ENCODE peak calls at places on chromosomes 2 and 18, in seven cellular contexts. M is tibial nerve, I is IMR-90, W is HL-60, F is mesendoderm, B is sigmoid colon, K is heart left ventricle. X is an unnamed sample.

GRCh38 chr18:76874643-76875389 is 52.5 kb downstream of the ZNF236 start:
- DNase-seq in M (no peak), I (no peak), W (no peak), F (peak; percentile 68), B (no peak), K (no peak), X (no peak)

GRCh38 chr2:201931955-201932354 is 101.7 kb upstream of the FZD7 start:
- DNase-seq in M (no peak), I (peak; percentile 28), W (no peak), F (no peak), B (no peak), K (no peak), X (no peak)

GRCh38 chr2:211033765-211034164 is 477.4 kb downstream of the CPS1 start:
- DNase-seq in M (no peak), I (no peak), W (no peak), F (peak; percentile 72), B (no peak), K (no peak), X (no peak)

GRCh38 chr2:177332992-177333388 is 59.6 kb upstream of the AGPS start:
- DNase-seq in M (no peak), I (no peak), W (no peak), F (no peak), B (no peak), K (no peak), X (no peak)

GRCh38 chr2:130372833-130373807 is 17.3 kb downstream of the PTPN18 start:
- DNase-seq in M (no peak), I (no peak), W (no peak), F (no peak), B (peak; percentile 45), K (no peak), X (no peak)

GRCh38 chr2:1594281-1595171 is 149.8 kb downstream of the PXDN start:
- DNase-seq in M (no peak), I (no peak), W (no peak), F (no peak), B (no peak), K (peak; percentile 44), X (no peak)

GRCh38 chr2:14189929-14190328 is 442.6 kb upstream of the LRATD1 start:
- DNase-seq in M (no peak), I (peak; percentile 0), W (no peak), F (no peak), B (no peak), K (no peak), X (no peak)

GRCh38 chr2:188303363-188304031 is 11.8 kb downstream of the GULP1 start:
- DNase-seq in M (no peak), I (peak; percentile 71), W (no peak), F (peak; percentile 98), B (no peak), K (no peak), X (no peak)

GRCh38 chr2:218479595-218479994 is 60.7 kb downstream of the VIL1 start:
- DNase-seq in M (no peak), I (no peak), W (no peak), F (no peak), B (no peak), K (no peak), X (no peak)

GRCh38 chr2:128435576-128436497 is 117.2 kb upstream of the HS6ST1 start:
- DNase-seq in M (no peak), I (no peak), W (no peak), F (no peak), B (peak; percentile 49), K (no peak), X (no peak)

GRCh38 chr2:123916512-123916911 is 108.6 kb upstream of the CNTNAP5 start:
- DNase-seq in M (no peak), I (no peak), W (no peak), F (no peak), B (no peak), K (no peak), X (no peak)

GRCh38 chr2:122003196-122003595 is 247.7 kb downstream of the TSN start:
- DNase-seq in M (no peak), I (no peak), W (no peak), F (no peak), B (no peak), K (no peak), X (no peak)

GRCh38 chr2:71943238-71944182 is 204.2 kb downstream of the CYP26B1 start:
- DNase-seq in M (no peak), I (no peak), W (no peak), F (no peak), B (no peak), K (no peak), X (peak; percentile 68)

GRCh38 chr2:127052068-127052770 is 54.7 kb downstream of the BIN1 start:
- DNase-seq in M (no peak), I (no peak), W (no peak), F (no peak), B (peak; percentile 60), K (peak; percentile 48), X (no peak)

GRCh38 chr2:80531319-80531718 is 226.8 kb upstream of the LRRTM1 start:
- DNase-seq in M (no peak), I (no peak), W (no peak), F (no peak), B (no peak), K (no peak), X (no peak)

GRCh38 chr2:134433469-134433868 is 179.6 kb downstream of the MGAT5 start:
- DNase-seq in M (no peak), I (no peak), W (no peak), F (no peak), B (no peak), K (no peak), X (no peak)

GRCh38 chr2:109419960-109420370 is 193.8 kb downstream of the SEPTIN10 start:
- DNase-seq in M (no peak), I (peak; percentile 83), W (no peak), F (no peak), B (no peak), K (peak; percentile 38), X (no peak)

GRCh38 chr2:17976871-17977746 is 98.6 kb downstream of the KCNS3 start:
- DNase-seq in M (no peak), I (peak; percentile 100), W (no peak), F (peak; percentile 17), B (peak; percentile 86), K (no peak), X (no peak)

GRCh38 chr2:63121055-63121834 is 70.6 kb downstream of the OTX1 start:
- DNase-seq in M (no peak), I (no peak), W (no peak), F (peak; percentile 5), B (no peak), K (no peak), X (no peak)

GRCh38 chr2:105887246-105887645 is 142.5 kb downstream of the NCK2 start:
- DNase-seq in M (no peak), I (peak; percentile 30), W (no peak), F (no peak), B (no peak), K (no peak), X (no peak)

GRCh38 chr2:69345434-69345833 is 41.6 kb downstream of the GFPT1 start:
- DNase-seq in M (no peak), I (no peak), W (no peak), F (no peak), B (no peak), K (no peak), X (no peak)

GRCh38 chr2:9138507-9139085 is 68.0 kb upstream of the ASAP2 start:
- DNase-seq in M (no peak), I (no peak), W (no peak), F (peak; percentile 86), B (peak; percentile 53), K (no peak), X (no peak)

GRCh38 chr2:119011162-119011909 is 69.3 kb downstream of the MARCO start:
- DNase-seq in M (no peak), I (peak; percentile 5), W (no peak), F (peak; percentile 63), B (no peak), K (peak; percentile 72), X (no peak)

GRCh38 chr2:64143154-64144056 is 815 bp downstream of the PELI1 start:
- DNase-seq in M (no peak), I (peak; percentile 34), W (no peak), F (peak; percentile 52), B (peak; percentile 66), K (peak; percentile 71), X (no peak)

GRCh38 chr2:109130726-109130995 is 1.7 kb downstream of the SH3RF3 start:
- DNase-seq in M (no peak), I (no peak), W (no peak), F (no peak), B (no peak), K (no peak), X (peak; percentile 56)

DNA sequence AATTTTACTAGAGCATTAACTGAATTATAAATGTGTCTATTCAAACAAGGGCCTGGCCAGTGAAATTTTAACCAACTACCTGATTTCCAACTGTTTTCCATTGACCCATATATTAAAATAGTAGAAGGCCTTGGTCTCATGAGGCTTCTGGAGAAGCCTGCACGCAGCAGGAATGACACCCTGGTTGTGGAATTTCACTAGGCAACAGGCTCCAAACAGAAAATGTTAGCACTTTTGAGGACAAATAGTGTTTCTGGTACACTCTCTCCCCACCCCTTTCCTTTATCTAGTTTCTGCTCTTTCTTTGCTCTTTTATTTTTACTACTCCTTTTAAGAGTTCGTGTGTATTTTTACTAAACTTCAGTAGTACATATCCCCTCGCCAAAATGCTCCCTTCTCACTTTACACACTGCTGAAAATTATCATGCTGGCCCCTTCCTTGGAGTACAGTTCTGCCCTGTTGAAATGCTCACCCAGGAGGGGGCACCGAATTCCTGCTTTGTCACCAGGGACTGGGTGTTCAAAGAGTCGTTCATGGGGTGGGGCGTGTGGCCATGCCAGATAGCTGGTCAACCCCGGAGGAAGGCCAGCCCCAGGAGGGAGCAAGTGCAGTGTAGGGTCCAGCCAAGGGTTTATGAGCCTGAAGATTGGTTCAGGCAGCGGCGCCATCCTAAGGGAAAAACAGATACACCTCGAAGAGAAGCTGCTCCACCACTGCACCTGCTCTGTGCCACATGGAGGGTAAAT is 22.1 kb upstream of the COL6A3 start:
- DNase-seq in M (no peak), I (peak; percentile 81), W (no peak), F (no peak), B (no peak), K (no peak), X (peak; percentile 73)
- H3K4me3 ChIP-seq in M (no peak overlapping the region), I (no peak overlapping the region), W (no peak overlapping the region), F (no peak overlapping the region), B (no peak overlapping the region), K (no peak overlapping the region), X (no peak overlapping the region)

GRCh38 chr18:67485655-67486054 is 30.9 kb downstream of the DSEL start:
- DNase-seq in M (no peak), I (no peak), W (no peak), F (no peak), B (no peak), K (no peak), X (no peak)
- H3K4me3 ChIP-seq in M (no peak overlapping the region), I (no peak overlapping the region), W (no peak overlapping the region), F (no peak overlapping the region), B (no peak overlapping the region), K (no peak overlapping the region), X (no peak overlapping the region)

GRCh38 chr18:5975111-5975622 is 79.8 kb upstream of the TMEM200C start:
- DNase-seq in M (no peak), I (peak; percentile 89), W (no peak), F (peak; percentile 55), B (no peak), K (no peak), X (no peak)
- H3K4me3 ChIP-seq in M (no peak overlapping the region), I (no peak overlapping the region), W (no peak overlapping the region), F (no peak overlapping the region), B (no peak overlapping the region), K (no peak overlapping the region), X (no peak overlapping the region)

DNA sequence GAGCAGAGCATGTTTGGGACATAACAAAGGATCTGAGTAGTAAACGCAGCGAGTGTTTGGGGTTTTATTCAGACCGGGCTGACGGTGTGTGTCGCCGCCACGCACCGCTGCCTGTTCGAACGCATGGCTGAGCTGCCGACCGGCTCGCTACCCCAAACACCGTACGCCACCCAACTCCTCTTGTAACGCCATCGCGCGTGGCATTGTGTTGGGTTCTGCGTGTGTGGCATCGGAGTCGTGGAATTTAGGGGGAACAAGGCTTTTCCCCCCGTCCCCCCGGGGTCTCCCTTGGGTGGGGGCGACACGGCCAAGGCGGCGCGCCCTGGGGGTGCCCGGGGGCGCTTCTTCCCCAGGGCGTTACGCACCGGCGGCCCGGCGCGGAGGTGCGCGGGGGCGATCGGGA is 464 bp upstream of the NRP2 start:
- DNase-seq in M (no peak), I (no peak), W (no peak), F (peak; percentile 64), B (peak; percentile 78), K (no peak), X (no peak)
- H3K4me3 ChIP-seq in M (peak overlapping the region; percentile 76), I (peak overlapping the region; percentile 90), W (peak overlapping the region; percentile 44), F (peak overlapping the region; percentile 46), B (peak overlapping the region; percentile 70), K (peak overlapping the region; percentile 69), X (peak overlapping the region; percentile 55)